ENCODE peak calls at places on chromosomes 3 and 15, in ten cellular contexts. Y is PC-3, I is cardiac fibroblast, F is fibroblast of villous mesenchyme, N is ovary, B is glutamatergic neuron, U is dorsolateral prefrontal cortex, V is spleen, H is progenitor cell of endocrine pancreas, R is AG04450. S is an unnamed sample.

GRCh38 chr3:7630925-7631324 is 770.0 kb downstream of the GRM7 start:
- DNase-seq in Y (no peak), I (peak; percentile 71), F (peak; percentile 17), N (peak; percentile 52), B (peak; percentile 15), U (no peak), V (no peak), H (no peak), R (no peak), S (peak; percentile 0)

GRCh38 chr3:12903881-12904280 is 62.5 kb upstream of the RPL32 start:
- DNase-seq in Y (no peak), I (no peak), F (no peak), N (no peak), B (no peak), U (no peak), V (peak; percentile 78), H (no peak), R (no peak), S (no peak)

GRCh38 chr3:129597087-129597791 is 9.2 kb downstream of the PLXND1 start:
- DNase-seq in Y (no peak), I (peak; percentile 64), F (peak; percentile 75), N (peak; percentile 49), B (no peak), U (no peak), V (no peak), H (no peak), R (no peak), S (no peak)

GRCh38 chr3:44104668-44105321 is 136.9 kb upstream of the TOPAZ1 start:
- DNase-seq in Y (peak; percentile 93), I (no peak), F (peak; percentile 10), N (no peak), B (no peak), U (no peak), V (no peak), H (no peak), R (no peak), S (peak; percentile 92)

GRCh38 chr15:74957301-74958035 is 896 bp upstream of the RPP25 start:
- DNase-seq in Y (no peak), I (peak; percentile 59), F (peak; percentile 56), N (no peak), B (no peak), U (no peak), V (peak; percentile 80), H (no peak), R (no peak), S (peak; percentile 29)

GRCh38 chr15:35910227-35910626 is 364.3 kb upstream of the DPH6 start:
- DNase-seq in Y (no peak), I (no peak), F (no peak), N (no peak), B (no peak), U (no peak), V (no peak), H (no peak), R (no peak), S (no peak)

GRCh38 chr15:75531041-75531450 is 48.1 kb downstream of the PTPN9 start:
- DNase-seq in Y (peak; percentile 29), I (peak; percentile 68), F (peak; percentile 27), N (peak; percentile 65), B (no peak), U (no peak), V (no peak), H (no peak), R (no peak), S (peak; percentile 75)

GRCh38 chr3:27532931-27533607 is 48.9 kb upstream of the SLC4A7 start:
- DNase-seq in Y (no peak), I (peak; percentile 32), F (peak; percentile 22), N (no peak), B (no peak), U (no peak), V (no peak), H (no peak), R (no peak), S (no peak)

GRCh38 chr3:168506589-168506988 is 410.9 kb upstream of the GOLIM4 start:
- DNase-seq in Y (no peak), I (no peak), F (no peak), N (no peak), B (no peak), U (no peak), V (no peak), H (no peak), R (no peak), S (no peak)

GRCh38 chr15:72113347-72114031 is 4.5 kb downstream of the MYO9A start:
- DNase-seq in Y (no peak), I (no peak), F (no peak), N (no peak), B (no peak), U (no peak), V (no peak), H (no peak), R (no peak), S (no peak)

GRCh38 chr3:116517308-116517707 is 72.0 kb upstream of the LSAMP start:
- DNase-seq in Y (no peak), I (peak; percentile 12), F (peak; percentile 1), N (no peak), B (no peak), U (no peak), V (no peak), H (no peak), R (no peak), S (peak; percentile 26)

GRCh38 chr3:53201190-53201504 is 40.1 kb downstream of the PRKCD start:
- DNase-seq in Y (no peak), I (no peak), F (no peak), N (no peak), B (no peak), U (no peak), V (no peak), H (no peak), R (no peak), S (no peak)

GRCh38 chr3:82012775-82013174 is 251.3 kb upstream of the GBE1 start:
- DNase-seq in Y (peak; percentile 49), I (no peak), F (no peak), N (no peak), B (no peak), U (no peak), V (no peak), H (no peak), R (no peak), S (no peak)

GRCh38 chr15:89383635-89384604 is 49.3 kb upstream of the POLG start:
- DNase-seq in Y (peak; percentile 81), I (peak; percentile 70), F (peak; percentile 55), N (peak; percentile 51), B (peak; percentile 72), U (peak; percentile 93), V (peak; percentile 56), H (no peak), R (no peak), S (peak; percentile 96)

DNA sequence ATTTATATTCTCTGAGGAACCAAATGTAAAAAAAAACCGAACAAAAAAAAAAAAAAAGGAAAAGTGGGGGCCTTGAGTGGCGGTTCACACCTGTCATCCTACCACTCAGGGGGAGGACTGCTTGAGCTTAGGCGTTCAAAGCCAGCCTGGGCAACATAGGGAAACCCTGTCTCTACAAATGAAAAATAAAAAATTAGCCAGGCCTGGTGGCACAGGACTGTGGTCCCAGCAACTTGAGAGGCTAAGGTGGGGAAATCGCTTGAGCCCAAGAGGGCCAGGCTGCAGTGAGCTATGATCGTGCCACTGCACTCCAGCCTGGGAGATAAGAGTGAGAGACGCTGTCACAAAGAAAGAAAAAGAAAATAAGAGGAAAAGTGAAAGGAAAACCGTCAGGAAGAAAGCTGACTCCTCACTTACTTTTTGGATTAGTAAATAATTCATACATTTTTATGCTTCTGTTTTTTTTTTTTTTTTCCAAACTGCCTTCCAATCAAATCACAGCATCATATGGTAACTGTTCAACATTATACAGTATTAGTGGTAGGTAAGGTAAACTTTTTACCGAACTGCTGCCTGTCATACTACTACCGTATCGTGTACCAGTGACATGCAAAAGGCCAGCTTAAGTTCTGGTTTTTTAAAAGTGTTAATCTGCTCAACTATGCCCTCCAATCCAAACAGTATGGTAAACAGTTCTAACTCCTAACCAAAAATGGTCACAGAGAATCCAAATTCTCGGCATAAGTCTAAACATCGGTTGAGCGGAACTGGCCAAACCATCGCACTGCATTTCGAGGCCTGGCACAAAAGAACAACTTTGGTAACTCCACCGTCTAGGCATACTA is 1.2 kb downstream of the PHC3 start:
- DNase-seq in Y (peak; percentile 45), I (peak; percentile 31), F (peak; percentile 40), N (no peak), B (no peak), U (no peak), V (no peak), H (no peak), R (no peak), S (peak; percentile 31)
- TF ChIP-seq CTCF in Y (no peak), I (no peak), F (no peak), N (no peak), B (no peak), U (no peak), V (no peak), H (no peak), R (no peak), S (no peak)

DNA sequence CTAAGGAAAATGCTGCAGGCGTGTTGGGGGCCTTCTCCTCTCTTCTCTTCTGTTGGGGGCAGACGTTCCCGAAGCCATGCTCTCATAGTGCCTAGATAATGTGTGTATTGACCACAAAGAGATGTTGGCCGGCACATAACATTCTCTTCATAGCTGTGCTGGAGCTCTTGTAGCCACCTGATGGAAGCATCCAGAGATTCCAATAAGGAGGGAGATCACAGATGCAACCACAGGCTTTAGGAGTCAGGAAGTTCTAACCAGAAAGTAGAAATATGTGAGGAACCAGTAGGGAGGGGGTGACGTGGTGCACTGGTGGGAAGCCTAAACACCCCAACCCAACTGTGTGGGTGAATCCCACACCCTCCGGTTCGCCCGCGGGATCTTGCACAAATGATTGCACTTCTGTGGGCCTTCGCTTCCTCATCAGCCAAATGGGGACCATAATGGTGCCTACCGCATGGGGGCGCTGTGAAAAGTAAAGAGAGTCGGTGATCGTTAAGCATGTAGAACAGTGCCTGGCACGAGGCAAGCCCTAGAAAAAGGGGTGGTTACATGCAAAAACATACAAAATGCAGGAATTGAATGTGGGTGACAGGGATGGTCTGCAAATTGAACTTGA is 87.8 kb downstream of the TOP2B start:
- DNase-seq in Y (no peak), I (no peak), F (no peak), N (no peak), B (no peak), U (no peak), V (no peak), H (no peak), R (no peak), S (no peak)
- TF ChIP-seq CTCF in Y (no peak), I (no peak), F (no peak), N (no peak), B (peak; percentile 13), U (no peak), V (no peak), H (no peak), R (no peak), S (no peak)

GRCh38 chr3:139326707-139327106 is 17.1 kb upstream of the MRPS22 start:
- DNase-seq in Y (no peak), I (no peak), F (no peak), N (no peak), B (no peak), U (no peak), V (no peak), H (no peak), R (no peak), S (no peak)
- TF ChIP-seq CTCF in Y (no peak), I (no peak), F (no peak), N (no peak), B (no peak), U (no peak), V (no peak), H (no peak), R (no peak), S (no peak)

DNA sequence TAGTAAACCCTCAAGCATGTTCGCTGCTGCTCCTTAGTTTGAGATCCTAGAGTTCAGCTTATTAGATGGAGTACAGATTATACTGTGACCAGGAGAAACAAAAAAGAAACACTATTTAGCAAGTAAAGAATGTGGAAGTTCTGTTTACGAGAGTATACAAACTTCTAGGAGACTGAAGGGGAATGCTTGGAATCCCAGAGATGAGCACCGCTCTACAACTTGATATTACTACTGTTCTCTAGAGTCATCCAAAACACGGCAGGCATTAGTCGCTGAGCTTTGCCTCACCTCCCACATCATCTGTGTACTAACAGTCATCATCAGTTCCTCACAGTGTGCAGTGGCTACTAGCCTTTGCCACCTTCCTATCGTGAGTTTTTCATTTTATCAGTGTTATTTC is 121.4 kb upstream of the CHRM5 start:
- DNase-seq in Y (no peak), I (no peak), F (peak; percentile 22), N (no peak), B (no peak), U (no peak), V (no peak), H (no peak), R (no peak), S (no peak)
- TF ChIP-seq CTCF in Y (no peak), I (no peak), F (no peak), N (no peak), B (no peak), U (no peak), V (no peak), H (no peak), R (no peak), S (no peak)